ENCODE peak calls at places on chromosomes 7 and 10, in nine cellular contexts. N is GM13976, H is BJ, D is ovary, Y is activated B cell treated with CpG ODN at 0.5 μM for 24 hours, X is heart left ventricle, P is progenitor cell of endocrine pancreas, E is fibroblast of pulmonary artery, Q is neural crest cell. M is an unnamed sample.

GRCh38 chr7:137953043-137953691 is 48.7 kb downstream of the CREB3L2 start:
- DNase-seq in X (no peak), H (no peak), Y (no peak), D (no peak), P (no peak), Q (no peak), E (no peak), N (no peak), M (no peak)

GRCh38 chr7:141674201-141674671 is 27.7 kb downstream of the DENND11 start:
- DNase-seq in E (peak; percentile 93), H (no peak), P (no peak), X (no peak), Y (no peak), N (no peak), Q (peak; percentile 28), D (no peak), M (no peak)

GRCh38 chr7:132430041-132430440 is 146.2 kb downstream of the PLXNA4 start:
- DNase-seq in H (no peak), D (no peak), X (no peak), Q (no peak), N (no peak), P (no peak), Y (no peak), E (no peak), M (no peak)

GRCh38 chr10:123156091-123156490 is 1.9 kb downstream of the BUB3 start:
- DNase-seq in E (peak; percentile 72), Q (no peak), N (no peak), X (no peak), H (peak; percentile 8), P (no peak), Y (no peak), D (no peak), M (no peak)

GRCh38 chr10:80702143-80702542 is 164.4 kb downstream of the SH2D4B start:
- DNase-seq in D (no peak), Y (no peak), X (peak; percentile 47), E (no peak), H (no peak), Q (no peak), N (no peak), P (no peak), M (no peak)

GRCh38 chr7:129909669-129910068 is 43.1 kb downstream of the UBE2H start:
- DNase-seq in N (no peak), Y (no peak), P (no peak), E (no peak), D (no peak), Q (no peak), X (no peak), H (no peak), M (no peak)

GRCh38 chr10:122461367-122461728 is at the start of gene HTRA1:
- DNase-seq in D (peak; percentile 88), H (no peak), Y (no peak), E (peak; percentile 70), Q (peak; percentile 43), N (no peak), P (peak; percentile 44), X (peak; percentile 90), M (no peak)

GRCh38 chr10:120505866-120506265 is 48.8 kb downstream of the PLPP4 start:
- DNase-seq in Y (no peak), H (no peak), N (no peak), D (no peak), Q (no peak), X (no peak), P (no peak), E (peak; percentile 46), M (no peak)

GRCh38 chr7:99794585-99795502 is 10.9 kb upstream of the CYP3A4 start:
- DNase-seq in H (no peak), P (no peak), N (no peak), E (peak; percentile 1), X (no peak), D (no peak), Q (no peak), Y (no peak), M (no peak)

GRCh38 chr7:153381275-153382119 is 621.9 kb downstream of the ACTR3B start:
- DNase-seq in H (no peak), P (no peak), Y (no peak), E (no peak), D (no peak), Q (no peak), X (peak; percentile 31), N (peak; percentile 40), M (no peak)

GRCh38 chr7:98423043-98423442 is 22.2 kb upstream of the BAIAP2L1 start:
- DNase-seq in N (no peak), P (no peak), X (no peak), D (no peak), H (no peak), Q (no peak), Y (no peak), E (peak; percentile 34), M (no peak)

GRCh38 chr7:431658-432111 is 88.0 kb downstream of the PDGFA start:
- DNase-seq in N (no peak), P (no peak), D (no peak), Y (no peak), H (no peak), E (no peak), Q (no peak), X (no peak), M (no peak)

GRCh38 chr7:158413962-158414961 is 173.4 kb downstream of the PTPRN2 start:
- DNase-seq in Y (no peak), Q (peak; percentile 27), X (no peak), P (no peak), H (no peak), E (no peak), D (no peak), N (no peak), M (no peak)

GRCh38 chr7:43577485-43577951 is 5.4 kb upstream of the STK17A start:
- DNase-seq in N (no peak), E (peak; percentile 53), H (no peak), X (no peak), Y (no peak), D (no peak), P (no peak), Q (no peak), M (no peak)

GRCh38 chr7:106012935-106013439 is 49.9 kb downstream of the CDHR3 start:
- DNase-seq in N (no peak), P (no peak), D (no peak), Y (no peak), E (peak; percentile 53), X (no peak), Q (no peak), H (peak; percentile 78), M (no peak)

GRCh38 chr7:152756126-152756525 is 3.4 kb upstream of the ACTR3B start:
- DNase-seq in Q (no peak), P (no peak), X (no peak), N (no peak), Y (no peak), E (no peak), D (no peak), H (no peak), M (no peak)

GRCh38 chr10:14540611-14541010 is 209.9 kb upstream of the FRMD4A start:
- DNase-seq in P (no peak), H (no peak), X (no peak), N (no peak), D (no peak), Q (no peak), E (no peak), Y (no peak), M (no peak)

GRCh38 chr10:14541379-14541778 is 210.7 kb upstream of the FRMD4A start:
- DNase-seq in Y (no peak), H (no peak), Q (no peak), D (no peak), E (no peak), P (no peak), N (no peak), X (no peak), M (no peak)

GRCh38 chr10:14545827-14546226 is 215.1 kb upstream of the FRMD4A start:
- DNase-seq in H (no peak), D (no peak), Q (no peak), N (no peak), P (no peak), X (no peak), E (peak; percentile 51), Y (no peak), M (no peak)

GRCh38 chr10:14543904-14544210 is 213.1 kb upstream of the FRMD4A start:
- DNase-seq in E (no peak), Y (no peak), Q (no peak), P (no peak), N (no peak), X (no peak), H (no peak), D (no peak), M (no peak)

GRCh38 chr10:14543048-14543903 is 212.6 kb upstream of the FRMD4A start:
- DNase-seq in Y (no peak), D (no peak), X (peak; percentile 62), H (no peak), N (no peak), E (peak; percentile 31), Q (no peak), P (no peak), M (peak; percentile 54)
- TF ChIP-seq CTCF in Y (no peak), D (peak; percentile 27), X (peak; percentile 27), H (peak; percentile 22), N (no peak), E (peak; percentile 17), Q (peak; percentile 46), P (peak; percentile 37), M (peak; percentile 76)

GRCh38 chr7:28142650-28143049 is 37.9 kb downstream of the JAZF1 start:
- DNase-seq in E (no peak), Q (no peak), D (no peak), N (no peak), Y (no peak), H (no peak), P (no peak), X (no peak), M (no peak)
- TF ChIP-seq CTCF in E (no peak), Q (no peak), D (no peak), N (no peak), Y (no peak), H (no peak), P (no peak), X (no peak), M (no peak)

DNA sequence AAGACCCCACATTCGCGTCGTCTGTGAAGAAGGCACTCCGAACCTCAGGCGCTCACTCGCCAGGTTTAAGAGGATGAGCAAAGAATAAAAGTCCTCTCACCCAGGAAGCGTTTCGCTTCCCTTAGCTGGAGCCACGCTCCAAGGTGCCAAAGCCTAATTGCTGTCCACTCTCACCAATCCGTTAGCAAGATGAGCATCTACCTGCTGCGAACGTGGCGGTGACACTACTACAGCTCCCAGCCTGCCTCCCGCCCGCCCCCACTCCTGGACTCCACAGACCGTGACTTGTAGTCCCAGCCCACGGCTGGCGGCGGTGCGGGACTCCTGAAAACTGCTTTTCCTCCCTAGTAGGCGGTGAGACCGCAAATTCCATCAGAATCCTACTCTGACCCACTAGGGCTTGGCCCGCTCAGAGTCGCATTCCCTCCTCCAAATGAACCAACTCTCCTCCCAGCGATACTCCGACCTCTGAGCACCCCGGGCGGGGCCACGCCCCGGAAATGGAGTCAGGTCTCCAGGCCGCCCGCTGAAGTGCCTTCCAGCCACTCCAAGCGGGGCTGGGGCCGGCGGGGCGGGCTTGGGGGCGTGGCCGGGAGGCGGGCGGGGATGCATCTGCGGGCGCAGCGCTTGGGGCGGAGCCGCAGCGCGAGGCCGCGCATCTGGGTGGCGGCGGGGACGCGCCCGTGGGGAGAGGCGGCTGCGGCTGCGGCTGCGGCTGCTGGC is 521 bp upstream of the PTPN12 start:
- DNase-seq in D (peak; percentile 97), Q (peak; percentile 93), Y (peak; percentile 96), N (peak; percentile 99), P (peak; percentile 94), H (peak; percentile 65), E (peak; percentile 96), X (peak; percentile 99), M (peak; percentile 97)
- TF ChIP-seq CTCF in D (no peak), Q (no peak), Y (no peak), N (no peak), P (no peak), H (no peak), E (no peak), X (no peak), M (no peak)

GRCh38 chr7:154804449-154804848 is 198.5 kb downstream of the PAXIP1 start:
- DNase-seq in N (no peak), E (no peak), Y (no peak), H (no peak), P (no peak), D (no peak), X (no peak), Q (no peak), M (no peak)
- TF ChIP-seq CTCF in N (no peak), E (no peak), Y (no peak), H (no peak), P (no peak), D (no peak), X (no peak), Q (no peak), M (no peak)

M was measured in CD8-positive, alpha-beta T cell.